ENCODE peak calls at places on chromosomes 13 and 19, in eight cellular contexts. T, C, J, O, N, D, B and A are unnamed samples.

GRCh38 chr13:44514278-44514677 is 61.9 kb downstream of the TSC22D1 start:
- DNase-seq in B (no peak), O (no peak), C (no peak), J (no peak), N (no peak), T (no peak), D (no peak), A (no peak)

GRCh38 chr19:39752795-39753194 is 15.0 kb upstream of the CLC start:
- DNase-seq in J (no peak), B (no peak), T (no peak), O (no peak), C (no peak), N (no peak), D (no peak), A (no peak)

GRCh38 chr13:27076411-27076810 is 95.2 kb downstream of the USP12 start:
- DNase-seq in D (peak; percentile 61), B (no peak), O (no peak), J (no peak), T (no peak), C (no peak), N (no peak), A (no peak)

GRCh38 chr13:94218537-94218936 is 260.9 kb downstream of the DCT start:
- DNase-seq in C (no peak), J (no peak), B (no peak), N (no peak), O (no peak), D (no peak), T (no peak), A (no peak)

GRCh38 chr19:18208098-18208951 is 4.5 kb upstream of the RAB3A start:
- DNase-seq in B (peak; percentile 57), N (peak; percentile 56), D (peak; percentile 68), T (peak; percentile 80), O (no peak), C (peak; percentile 29), J (no peak), A (no peak)

GRCh38 chr13:94342436-94343242 is 136.8 kb downstream of the DCT start:
- DNase-seq in C (no peak), N (no peak), O (no peak), B (no peak), T (no peak), D (no peak), J (no peak), A (no peak)

GRCh38 chr13:45108716-45109706 is 11.3 kb upstream of the GTF2F2 start:
- DNase-seq in N (peak; percentile 45), D (peak; percentile 65), B (no peak), T (no peak), C (no peak), O (no peak), J (no peak), A (no peak)

GRCh38 chr13:83877901-83878300 is 4.4 kb downstream of the SLITRK1 start:
- DNase-seq in O (no peak), N (no peak), J (no peak), T (no peak), C (no peak), B (no peak), D (no peak), A (no peak)

GRCh38 chr13:111360452-111360851 is 40.0 kb downstream of the TEX29 start:
- DNase-seq in N (no peak), D (no peak), C (no peak), O (no peak), T (no peak), J (no peak), B (no peak), A (no peak)